ENCODE peak calls at places on chromosome 4, in four cellular contexts. Q is IMR-90, U is neuronal stem cell, D is mesendoderm. F is an unnamed sample.

GRCh38 chr4:67539830-67540229 is 5.5 kb downstream of the CENPC start:
- DNase-seq in Q (no peak), U (no peak), D (no peak), F (no peak)

GRCh38 chr4:136818811-136819210 is 713.5 kb downstream of the PCDH18 start:
- DNase-seq in Q (peak), U (no peak), D (no peak), F (no peak)

GRCh38 chr4:95165926-95166524 is 382.7 kb downstream of the UNC5C start:
- DNase-seq in Q (peak), U (peak), D (peak), F (no peak)

GRCh38 chr4:120630432-120630831 is 292.1 kb downstream of the PRDM5 start:
- DNase-seq in D (no peak), Q (no peak), U (no peak), F (no peak)

GRCh38 chr4:94274912-94275311 is 67.2 kb downstream of the SMARCAD1 start:
- DNase-seq in D (no peak), U (no peak), Q (peak), F (no peak)

GRCh38 chr4:95045429-95045828 is 287.7 kb downstream of the BMPR1B start:
- DNase-seq in Q (no peak), D (no peak), U (no peak), F (no peak)

GRCh38 chr4:8374851-8375649 is 65.5 kb downstream of the ACOX3 start:
- DNase-seq in U (no peak), D (no peak), Q (no peak), F (no peak)

GRCh38 chr4:30757357-30757756 is 37.2 kb downstream of the PCDH7 start:
- DNase-seq in D (no peak), Q (peak), U (no peak), F (no peak)

DNA sequence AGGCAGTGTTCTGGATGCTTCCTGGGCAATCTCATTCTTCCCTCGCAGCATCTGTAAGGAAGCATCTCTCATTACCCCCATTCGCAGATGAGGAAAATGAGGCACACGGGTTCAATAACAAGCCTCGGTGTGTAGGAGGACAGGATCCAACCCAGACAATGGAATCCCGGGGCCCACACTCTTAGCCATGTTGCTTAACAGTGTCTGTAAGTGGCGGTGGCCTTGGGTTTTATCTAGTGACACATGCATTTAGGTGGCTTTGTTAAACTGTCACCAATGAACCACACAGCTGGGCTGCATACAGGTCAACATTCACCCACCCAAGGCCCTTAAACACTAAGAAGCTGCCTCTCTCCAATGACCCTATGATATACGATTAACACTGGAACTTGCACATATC is 22.6 kb downstream of the RELL1 start:
- DNase-seq in U (no peak), D (no peak), Q (no peak), F (no peak)
- H2BK15ac ChIP-seq in U (no peak), D (no peak), Q (no peak), F (peak)

GRCh38 chr4:186727977-186728519 is 4.4 kb upstream of the FAT1 start:
- DNase-seq in D (peak), Q (no peak), U (peak), F (no peak)
- H2BK15ac ChIP-seq in D (no peak), Q (peak), U (no peak), F (no peak)

GRCh38 chr4:109398928-109399327 is 34.7 kb upstream of the SEC24B start:
- DNase-seq in D (no peak), Q (no peak), U (no peak), F (no peak)
- H2BK15ac ChIP-seq in D (no peak), Q (no peak), U (no peak), F (no peak)

DNA sequence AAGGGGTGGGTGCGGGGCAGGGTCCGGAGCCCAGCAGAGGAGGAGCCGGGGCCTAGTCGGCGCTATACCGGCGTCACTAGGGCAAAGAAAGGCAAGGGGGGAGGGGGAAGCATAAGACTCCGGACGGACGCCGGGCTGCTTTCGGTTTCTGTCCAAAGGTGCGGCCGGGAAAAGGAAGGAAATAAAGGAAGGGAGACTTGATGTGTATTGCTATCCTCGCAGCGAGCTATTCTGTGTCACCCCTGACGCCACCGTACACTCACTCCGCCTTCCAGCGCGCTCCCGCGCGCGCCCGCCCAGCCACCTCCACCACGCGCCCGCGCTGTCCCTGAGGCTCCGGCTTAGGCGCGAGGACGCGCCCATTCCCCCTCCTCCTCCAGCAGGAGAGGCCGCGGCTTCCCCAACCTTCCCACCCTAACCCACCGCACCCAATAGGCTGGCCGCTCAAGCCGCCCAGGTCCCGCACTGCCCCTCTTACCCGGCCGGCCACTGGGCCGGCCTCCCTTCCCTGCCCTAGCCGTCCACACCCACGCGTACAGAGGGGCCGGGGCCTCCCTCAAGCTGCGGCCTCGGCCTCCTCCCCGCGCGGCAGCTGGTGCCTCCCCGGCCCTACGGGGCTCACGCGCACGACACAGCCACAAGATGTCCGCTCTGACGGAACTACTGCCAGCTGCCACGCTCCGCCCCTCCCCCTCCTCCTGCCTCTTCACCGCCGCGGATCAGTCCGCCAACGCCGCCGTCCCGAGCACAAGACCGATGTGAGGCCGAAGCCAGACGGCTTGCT is at the start of gene UBE2D3:
- DNase-seq in D (peak), Q (peak), U (peak), F (peak)
- H2BK15ac ChIP-seq in D (no peak), Q (peak), U (peak), F (no peak)

GRCh38 chr4:121711263-121712000 is 14.7 kb upstream of the ANXA5 start:
- DNase-seq in Q (peak), D (peak), U (peak), F (peak)
- H2BK15ac ChIP-seq in Q (peak), D (no peak), U (no peak), F (peak)

DNA sequence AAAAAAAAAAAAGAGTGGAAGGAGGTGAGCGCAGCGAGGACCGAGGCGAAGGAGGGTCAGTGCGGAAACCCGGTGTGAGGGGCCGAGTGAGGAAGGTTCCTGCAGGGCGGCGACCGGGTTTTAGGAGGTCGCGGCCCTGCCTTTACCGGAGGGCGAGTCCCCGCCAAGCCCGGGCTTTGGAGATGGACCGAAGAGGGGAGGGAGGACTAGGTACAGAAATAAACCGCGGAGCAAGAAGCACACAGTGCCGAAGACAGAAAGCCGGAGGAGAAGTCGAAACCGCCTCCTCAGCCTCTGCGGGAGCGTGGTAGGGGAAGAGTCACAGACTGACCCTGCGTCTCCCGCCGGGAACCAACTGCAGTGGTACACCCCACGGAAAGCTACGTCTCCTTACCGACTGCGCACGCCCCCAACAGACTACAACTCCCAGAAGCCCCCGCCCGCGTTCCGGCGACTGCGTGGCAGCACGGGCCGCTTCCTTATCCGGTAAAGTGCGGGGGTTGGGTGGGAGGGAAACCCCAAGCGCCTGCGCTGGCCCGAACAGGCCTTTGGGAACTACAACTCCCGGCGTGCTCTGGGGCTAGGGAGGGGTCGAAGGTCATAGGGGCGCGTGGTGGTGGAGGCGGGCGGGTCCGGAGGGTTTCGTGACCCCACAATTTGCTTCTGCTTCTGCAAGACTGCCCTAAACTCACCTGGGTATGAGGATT is at the start of gene NFXL1:
- DNase-seq in D (peak), Q (peak), U (peak), F (peak)
- H2BK15ac ChIP-seq in D (no peak), Q (peak), U (no peak), F (no peak)

GRCh38 chr4:113979973-113980615 is 647 bp upstream of the ARSJ start:
- DNase-seq in U (no peak), D (peak), Q (peak), F (peak)

GRCh38 chr4:113976937-113977855 is 2.3 kb downstream of the ARSJ start:
- DNase-seq in D (no peak), U (no peak), Q (peak), F (no peak)

GRCh38 chr4:113978561-113979156 is 788 bp downstream of the ARSJ start:
- DNase-seq in Q (peak), D (peak), U (no peak), F (no peak)

GRCh38 chr4:113978105-113978504 is 1.3 kb downstream of the ARSJ start:
- DNase-seq in U (no peak), D (no peak), Q (no peak), F (no peak)

GRCh38 chr4:113979157-113979972 is at the start of gene ARSJ:
- DNase-seq in D (peak), U (peak), Q (peak), F (peak)
- H2BK15ac ChIP-seq in D (no peak), U (no peak), Q (peak), F (no peak)